ENCODE peak calls at places on chromosomes 11 and 22, in nine cellular contexts. V, C, Z, S, B, X, H, I and N are unnamed samples.

GRCh38 chr11:31974737-31975136 is 116.1 kb upstream of the RCN1 start:
- DNase-seq in V (no peak), C (peak; percentile 92), Z (peak; percentile 64), S (no peak), B (no peak), X (no peak), H (no peak), I (peak; percentile 12), N (no peak)

GRCh38 chr11:62054081-62054480 is 69.7 kb upstream of the INCENP start:
- DNase-seq in V (no peak), C (no peak), Z (no peak), S (no peak), B (no peak), X (no peak), H (no peak), I (no peak), N (no peak)

GRCh38 chr11:67646535-67647336 is 3.8 kb downstream of the ACY3 start:
- DNase-seq in V (peak; percentile 73), C (no peak), Z (no peak), S (no peak), B (no peak), X (peak; percentile 81), H (no peak), I (no peak), N (no peak)

GRCh38 chr22:33381531-33382406 is 323.6 kb upstream of the SYN3 start:
- DNase-seq in V (no peak), C (no peak), Z (no peak), S (no peak), B (no peak), X (no peak), H (no peak), I (no peak), N (no peak)

GRCh38 chr11:75786101-75786736 is 17.6 kb downstream of the DGAT2 start:
- DNase-seq in V (peak; percentile 62), C (no peak), Z (no peak), S (no peak), B (no peak), X (no peak), H (no peak), I (no peak), N (no peak)

GRCh38 chr11:96280444-96280843 is 62.6 kb downstream of the MAML2 start:
- DNase-seq in V (no peak), C (no peak), Z (no peak), S (no peak), B (no peak), X (no peak), H (no peak), I (no peak), N (no peak)

GRCh38 chr11:65014146-65014960 is at the start of gene ARL2:
- DNase-seq in V (peak; percentile 81), C (no peak), Z (no peak), S (peak; percentile 43), B (no peak), X (no peak), H (no peak), I (peak; percentile 21), N (no peak)

GRCh38 chr22:30301995-30302809 is 12.9 kb upstream of the CASTOR1 start:
- DNase-seq in V (no peak), C (peak; percentile 87), Z (peak; percentile 86), S (no peak), B (peak; percentile 65), X (peak; percentile 76), H (no peak), I (peak; percentile 67), N (peak; percentile 79)

GRCh38 chr11:57668467-57668890 is 565 bp downstream of the ZDHHC5 start:
- DNase-seq in V (no peak), C (no peak), Z (no peak), S (peak; percentile 26), B (no peak), X (no peak), H (no peak), I (no peak), N (no peak)

GRCh38 chr11:35246725-35247124 is 107.8 kb downstream of the CD44 start:
- DNase-seq in V (no peak), C (no peak), Z (no peak), S (no peak), B (peak; percentile 59), X (no peak), H (no peak), I (peak; percentile 64), N (peak; percentile 78)

GRCh38 chr11:44270403-44271192 is 39.3 kb downstream of the ALX4 start:
- DNase-seq in V (no peak), C (no peak), Z (no peak), S (no peak), B (no peak), X (no peak), H (no peak), I (peak; percentile 15), N (no peak)

GRCh38 chr11:103183981-103184592 is 74.9 kb downstream of the DYNC2H1 start:
- DNase-seq in V (no peak), C (no peak), Z (no peak), S (no peak), B (no peak), X (no peak), H (no peak), I (no peak), N (no peak)

GRCh38 chr11:12750181-12750580 is 76.0 kb downstream of the TEAD1 start:
- DNase-seq in V (no peak), C (no peak), Z (no peak), S (no peak), B (no peak), X (no peak), H (no peak), I (no peak), N (no peak)

GRCh38 chr22:48081281-48081680 is 1318.8 kb downstream of the TBC1D22A start:
- DNase-seq in V (no peak), C (no peak), Z (no peak), S (no peak), B (no peak), X (no peak), H (no peak), I (no peak), N (no peak)

GRCh38 chr11:1570001-1570453 is 2.0 kb downstream of the DUSP8 start:
- DNase-seq in V (peak; percentile 47), C (no peak), Z (no peak), S (no peak), B (no peak), X (no peak), H (no peak), I (no peak), N (peak; percentile 44)

GRCh38 chr11:62148271-62148980 is 24.6 kb downstream of the INCENP start:
- DNase-seq in V (no peak), C (no peak), Z (no peak), S (no peak), B (peak; percentile 11), X (no peak), H (no peak), I (no peak), N (peak; percentile 45)

GRCh38 chr22:39248254-39248653 is 3.5 kb upstream of the PDGFB start:
- DNase-seq in V (peak; percentile 59), C (no peak), Z (no peak), S (peak; percentile 53), B (no peak), X (no peak), H (no peak), I (no peak), N (no peak)

GRCh38 chr11:68373810-68374501 is 61.6 kb downstream of the LRP5 start:
- DNase-seq in V (peak; percentile 53), C (peak; percentile 70), Z (peak; percentile 64), S (peak; percentile 43), B (peak; percentile 79), X (no peak), H (no peak), I (peak; percentile 48), N (peak; percentile 86)

GRCh38 chr11:96925862-96926261 is 536.0 kb downstream of the JRKL start:
- DNase-seq in V (no peak), C (no peak), Z (no peak), S (no peak), B (no peak), X (no peak), H (no peak), I (no peak), N (no peak)

GRCh38 chr22:23525510-23525909 is 54.6 kb downstream of the IGLL1 start:
- DNase-seq in V (no peak), C (no peak), Z (no peak), S (no peak), B (no peak), X (no peak), H (no peak), I (no peak), N (no peak)

GRCh38 chr22:41544671-41545476 is 604 bp upstream of the POLR3H start:
- DNase-seq in V (no peak), C (no peak), Z (no peak), S (no peak), B (no peak), X (no peak), H (no peak), I (no peak), N (no peak)

GRCh38 chr11:64759722-64760719 is at the start of gene PYGM:
- DNase-seq in V (no peak), C (no peak), Z (peak; percentile 60), S (no peak), B (peak; percentile 90), X (no peak), H (no peak), I (peak; percentile 60), N (peak; percentile 88)

GRCh38 chr11:124865902-124866851 is 945 bp downstream of the ROBO3 start:
- DNase-seq in V (no peak), C (no peak), Z (peak; percentile 27), S (peak; percentile 48), B (peak; percentile 31), X (no peak), H (no peak), I (peak; percentile 35), N (peak; percentile 66)

GRCh38 chr11:44348114-44348513 is 38.2 kb upstream of the ALX4 start:
- DNase-seq in V (no peak), C (no peak), Z (no peak), S (no peak), B (no peak), X (no peak), H (no peak), I (no peak), N (no peak)

GRCh38 chr11:89540826-89541225 is 49.7 kb upstream of the NOX4 start:
- DNase-seq in V (no peak), C (no peak), Z (no peak), S (no peak), B (no peak), X (no peak), H (no peak), I (no peak), N (no peak)

GRCh38 chr11:14644396-14645246 is 1.0 kb downstream of the PDE3B start:
- DNase-seq in V (peak; percentile 55), C (no peak), Z (peak; percentile 31), S (peak; percentile 23), B (peak; percentile 43), X (peak; percentile 28), H (peak; percentile 21), I (peak; percentile 20), N (peak; percentile 81)